ENCODE peak calls at places on chromosomes 13 and 19, in five cellular contexts. H is WERI-Rb-1, L is colonic mucosa, V is fibroblast of lung, T is dorsolateral prefrontal cortex. M is an unnamed sample.
A peak's percentile ranks its signal among the peaks of the same experiment; 100 is the strongest.

GRCh38 chr13:98755116-98755515 is 2.6 kb upstream of the SLC15A1 start:
- DNase-seq in H (no peak), L (no peak), V (no peak), T (no peak), M (no peak)

GRCh38 chr13:63690672-63691071 is 2275.0 kb upstream of the PCDH20 start:
- DNase-seq in H (no peak), L (no peak), V (no peak), T (no peak), M (no peak)

GRCh38 chr19:2475702-2476450 is at the start of gene GADD45B:
- DNase-seq in H (peak; percentile 96), L (peak; percentile 98), V (peak; percentile 96), T (peak; percentile 97), M (peak; percentile 100)

GRCh38 chr13:90622547-90622946 is 724.9 kb upstream of the MIR17HG start:
- DNase-seq in H (no peak), L (no peak), V (peak; percentile 66), T (no peak), M (peak; percentile 30)

GRCh38 chr19:7888145-7888825 is at the start of gene LRRC8E:
- DNase-seq in H (no peak), L (peak; percentile 77), V (peak; percentile 72), T (no peak), M (peak; percentile 85)

GRCh38 chr19:4388171-4389063 is 11.9 kb downstream of the SH3GL1 start:
- DNase-seq in H (no peak), L (no peak), V (no peak), T (no peak), M (no peak)

GRCh38 chr19:46890423-46891170 is 29.8 kb downstream of the ARHGAP35 start:
- DNase-seq in H (no peak), L (peak; percentile 45), V (peak; percentile 86), T (no peak), M (no peak)

GRCh38 chr13:114116734-114117133 is 15.7 kb downstream of the RASA3 start:
- DNase-seq in H (no peak), L (no peak), V (no peak), T (no peak), M (no peak)

GRCh38 chr13:32029684-32030083 is 1.9 kb upstream of the FRY start:
- DNase-seq in H (no peak), L (no peak), V (no peak), T (no peak), M (no peak)

GRCh38 chr19:54266133-54266532 is 9.1 kb upstream of the LILRB5 start:
- DNase-seq in H (peak; percentile 69), L (peak; percentile 78), V (peak; percentile 46), T (no peak), M (peak; percentile 60)

GRCh38 chr19:33621065-33621785 is 528 bp upstream of the CHST8 start:
- DNase-seq in H (peak; percentile 36), L (no peak), V (no peak), T (no peak), M (no peak)

GRCh38 chr13:114107686-114108081 is 24.7 kb downstream of the RASA3 start:
- DNase-seq in H (peak; percentile 8), L (no peak), V (peak; percentile 87), T (no peak), M (no peak)

GRCh38 chr19:4774136-4774535 is 17.4 kb upstream of the FEM1A start:
- DNase-seq in H (no peak), L (no peak), V (no peak), T (no peak), M (no peak)

DNA sequence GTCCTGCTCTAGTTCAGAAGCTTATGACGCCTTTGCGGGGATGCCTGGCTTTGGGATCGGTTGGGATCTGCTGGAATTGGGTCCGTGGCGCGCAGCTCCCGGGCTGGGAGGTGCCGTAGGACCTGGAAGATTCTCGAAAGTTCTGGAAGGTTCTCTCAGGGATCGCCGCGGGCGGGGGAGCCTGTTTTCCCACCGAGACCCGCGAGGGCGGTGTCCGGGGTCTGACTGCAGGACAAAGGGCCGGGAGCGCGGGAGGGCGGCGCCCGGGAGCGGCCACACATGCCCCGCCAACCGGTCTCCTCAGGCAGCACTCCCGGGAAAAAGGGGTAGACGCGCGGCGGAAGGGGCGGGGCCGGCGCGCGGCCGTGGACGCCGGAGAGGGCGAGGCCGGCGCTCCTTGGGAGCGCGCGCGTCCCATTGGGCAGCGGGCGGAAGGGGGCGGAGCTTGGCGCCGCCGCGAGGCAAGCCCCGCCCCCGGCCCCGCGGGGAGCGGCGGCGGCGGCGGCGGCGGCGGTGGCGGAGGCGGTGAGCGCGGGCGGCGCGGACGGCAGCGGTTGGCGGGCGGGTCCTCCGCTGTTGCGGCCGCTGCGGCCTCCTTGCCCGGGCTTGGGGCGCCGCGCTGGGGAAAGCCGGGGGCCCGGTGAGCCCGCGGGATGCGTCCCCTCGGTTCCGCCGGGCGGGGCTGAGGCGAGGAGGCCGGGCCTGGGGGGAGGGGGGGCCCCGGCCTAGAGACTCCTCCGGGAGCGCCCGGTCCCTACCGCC is 29.0 kb upstream of the NDUFS7 start:
- DNase-seq in H (peak; percentile 88), L (peak; percentile 91), V (peak; percentile 81), T (peak; percentile 95), M (peak; percentile 94)
- TF ChIP-seq CTCF in H (no peak), L (no peak), V (no peak), T (no peak), M (no peak)

GRCh38 chr13:46385946-46386345 is 1.1 kb downstream of the RUBCNL start:
- DNase-seq in H (no peak), L (no peak), V (no peak), T (no peak), M (no peak)
- H3K27ac ChIP-seq in H (no peak overlapping the region), L (peak overlapping the region; percentile 88), V (no peak overlapping the region), T (peak overlapping the region; percentile 77), M (no peak overlapping the region)

GRCh38 chr13:73722120-73722519 is 412.1 kb downstream of the KLF12 start:
- DNase-seq in H (no peak), L (no peak), V (peak; percentile 86), T (no peak), M (peak; percentile 44)
- TF ChIP-seq CTCF in H (peak; percentile 25), L (no peak), V (peak; percentile 38), T (peak; percentile 24), M (no peak)

DNA sequence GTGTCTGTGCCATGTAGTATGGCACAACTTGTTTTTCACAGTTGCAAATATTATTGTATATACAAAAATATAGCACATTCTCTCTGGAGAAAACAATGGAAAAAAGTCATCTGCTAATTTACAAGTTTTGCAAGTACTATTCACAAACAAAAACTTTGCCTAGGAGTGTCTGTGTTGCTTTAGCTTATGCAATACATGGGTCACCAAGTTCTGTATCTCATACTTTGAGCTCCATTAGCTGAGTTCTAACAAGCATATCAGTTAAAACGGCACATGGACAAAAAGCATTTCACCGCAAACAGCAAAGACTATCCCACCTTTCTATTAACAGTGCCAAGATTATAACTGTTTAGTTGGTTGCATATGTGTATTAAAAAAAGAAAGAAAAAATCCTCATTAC is 4.6 kb downstream of the SPRY2 start:
- DNase-seq in H (no peak), L (no peak), V (peak; percentile 42), T (no peak), M (no peak)
- H3K27ac ChIP-seq in H (no peak overlapping the region), L (no peak overlapping the region), V (peak overlapping the region; percentile 85), T (peak overlapping the region; percentile 98), M (peak overlapping the region; percentile 69)

GRCh38 chr13:29279859-29280258 is 315.6 kb downstream of the SLC7A1 start:
- DNase-seq in H (no peak), L (no peak), V (no peak), T (no peak), M (no peak)
- TF ChIP-seq CTCF in H (no peak), L (no peak), V (no peak), T (no peak), M (no peak)

GRCh38 chr13:110523838-110524237 is 37.7 kb downstream of the RAB20 start:
- DNase-seq in H (no peak), L (no peak), V (no peak), T (no peak), M (no peak)
- H3K27ac ChIP-seq in H (no peak overlapping the region), L (peak overlapping the region; percentile 84), V (no peak overlapping the region), T (peak overlapping the region; percentile 14), M (peak overlapping the region; percentile 59)

GRCh38 chr19:44741258-44741731 is 7.2 kb upstream of the BCL3 start:
- DNase-seq in H (no peak), L (peak; percentile 57), V (peak; percentile 50), T (no peak), M (peak; percentile 70)

GRCh38 chr19:44738603-44739585 is 9.6 kb upstream of the BCL3 start:
- DNase-seq in H (no peak), L (peak; percentile 68), V (peak; percentile 36), T (no peak), M (no peak)

GRCh38 chr19:44738161-44738535 is 10.4 kb upstream of the BCL3 start:
- DNase-seq in H (no peak), L (no peak), V (no peak), T (no peak), M (no peak)

GRCh38 chr19:44741841-44742352 is 6.6 kb upstream of the BCL3 start:
- DNase-seq in H (peak; percentile 95), L (peak; percentile 99), V (peak; percentile 100), T (peak; percentile 78), M (peak; percentile 94)

DNA sequence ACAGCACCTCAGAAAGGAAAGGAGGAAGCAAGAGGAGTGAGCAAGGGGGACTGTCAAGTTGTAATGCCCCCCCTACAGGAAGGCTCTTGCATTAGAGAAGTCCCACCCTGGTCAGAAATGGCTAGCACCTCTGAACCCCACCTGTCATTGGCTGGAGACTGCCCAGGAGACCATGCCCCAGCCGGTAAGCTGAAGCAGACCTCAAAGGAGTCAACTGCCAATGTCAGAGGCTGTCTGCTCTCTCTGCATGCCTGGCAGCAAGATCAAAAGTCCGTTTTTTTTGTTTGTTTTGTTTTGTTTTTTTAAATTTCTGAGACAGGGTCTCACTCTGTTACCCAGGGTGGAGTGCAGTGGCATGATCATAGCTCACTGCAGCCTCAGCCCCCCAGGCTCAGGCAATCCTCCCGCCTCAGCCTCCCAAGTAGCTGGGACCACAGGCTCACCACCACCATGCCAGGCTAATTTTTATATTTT is 8.1 kb upstream of the BCL3 start:
- DNase-seq in H (no peak), L (peak; percentile 34), V (no peak), T (no peak), M (no peak)
- TF ChIP-seq CTCF in H (no peak), L (no peak), V (peak; percentile 14), T (no peak), M (no peak)